ENCODE peak calls at places on chromosomes 12 and 14, in five cellular contexts. E, H, S, N and X are unnamed samples.
A peak's percentile ranks its signal among the peaks of the same experiment; 100 is the strongest.

GRCh38 chr12:74170645-74171477 is 366.8 kb upstream of the ATXN7L3B start:
- DNase-seq in E (no peak), H (no peak), S (no peak), N (no peak), X (no peak)

GRCh38 chr12:67193705-67194104 is 75.5 kb upstream of the CAND1 start:
- DNase-seq in E (no peak), H (no peak), S (no peak), N (peak; percentile 55), X (no peak)

GRCh38 chr12:125004621-125005020 is 11.2 kb downstream of the BRI3BP start:
- DNase-seq in E (no peak), H (no peak), S (no peak), N (no peak), X (no peak)

GRCh38 chr14:22531451-22532344 is 57.3 kb downstream of the DAD1 start:
- DNase-seq in E (no peak), H (no peak), S (no peak), N (no peak), X (no peak)

GRCh38 chr14:22297376-22297775 is 291.6 kb downstream of the DAD1 start:
- DNase-seq in E (no peak), H (no peak), S (no peak), N (no peak), X (no peak)

GRCh38 chr12:25833657-25834056 is 124.8 kb upstream of the RASSF8 start:
- DNase-seq in E (no peak), H (no peak), S (no peak), N (peak; percentile 44), X (no peak)

GRCh38 chr12:77388611-77389265 is 323.4 kb upstream of the E2F7 start:
- DNase-seq in E (no peak), H (no peak), S (no peak), N (no peak), X (no peak)

GRCh38 chr12:16330554-16330953 is 16.9 kb upstream of the MGST1 start:
- DNase-seq in E (no peak), H (no peak), S (no peak), N (no peak), X (no peak)

GRCh38 chr12:29552324-29552927 is 54.9 kb upstream of the OVCH1 start:
- DNase-seq in E (peak; percentile 68), H (peak; percentile 65), S (peak; percentile 70), N (peak; percentile 83), X (peak; percentile 38)

GRCh38 chr12:112906712-112907414 is at the start of gene OAS1:
- DNase-seq in E (no peak), H (no peak), S (peak; percentile 84), N (peak; percentile 70), X (no peak)

GRCh38 chr14:89206426-89206825 is 210.6 kb downstream of the FOXN3 start:
- DNase-seq in E (no peak), H (no peak), S (no peak), N (no peak), X (no peak)

GRCh38 chr12:40012709-40013108 is 93.2 kb downstream of the SLC2A13 start:
- DNase-seq in E (no peak), H (no peak), S (no peak), N (no peak), X (no peak)

GRCh38 chr12:68495666-68496065 is 115.0 kb upstream of the RAP1B start:
- DNase-seq in E (no peak), H (no peak), S (no peak), N (no peak), X (no peak)

GRCh38 chr12:50625029-50625875 is 120.5 kb downstream of the DIP2B start:
- DNase-seq in E (no peak), H (no peak), S (no peak), N (no peak), X (no peak)

GRCh38 chr12:55931780-55932545 is 1.0 kb downstream of the DGKA start:
- DNase-seq in E (peak; percentile 63), H (peak; percentile 70), S (peak; percentile 70), N (no peak), X (no peak)

GRCh38 chr12:51242150-51242549 is 3.5 kb downstream of the DAZAP2 start:
- DNase-seq in E (no peak), H (no peak), S (no peak), N (no peak), X (no peak)

GRCh38 chr12:68451261-68452091 is 119.3 kb upstream of the MDM1 start:
- DNase-seq in E (peak; percentile 60), H (peak; percentile 44), S (peak; percentile 32), N (peak; percentile 27), X (no peak)

GRCh38 chr12:55036326-55036725 is 16.6 kb downstream of the NEUROD4 start:
- DNase-seq in E (no peak), H (no peak), S (no peak), N (no peak), X (no peak)

GRCh38 chr14:28751467-28752058 is 15.0 kb upstream of the FOXG1 start:
- DNase-seq in E (no peak), H (no peak), S (peak; percentile 33), N (peak; percentile 81), X (no peak)

GRCh38 chr14:69703047-69704046 is 63.6 kb upstream of the SRSF5 start:
- DNase-seq in E (no peak), H (no peak), S (no peak), N (no peak), X (no peak)

GRCh38 chr12:5694759-5695409 is 250.2 kb downstream of the ANO2 start:
- DNase-seq in E (no peak), H (no peak), S (no peak), N (no peak), X (no peak)

GRCh38 chr14:33509454-33509853 is 441.4 kb downstream of the EGLN3 start:
- DNase-seq in E (no peak), H (no peak), S (no peak), N (peak; percentile 22), X (no peak)

GRCh38 chr12:111121840-111122239 is 201.5 kb upstream of the MYL2 start:
- DNase-seq in E (no peak), H (no peak), S (no peak), N (peak; percentile 31), X (no peak)

GRCh38 chr12:50024804-50025186 is 499 bp downstream of the RACGAP1 start:
- DNase-seq in E (no peak), H (no peak), S (no peak), N (no peak), X (no peak)

GRCh38 chr14:95003099-95003960 is 154.0 kb downstream of the DICER1 start:
- DNase-seq in E (no peak), H (no peak), S (no peak), N (no peak), X (no peak)

GRCh38 chr14:73780896-73781295 is 66.7 kb upstream of the PNMA1 start:
- DNase-seq in E (no peak), H (no peak), S (no peak), N (no peak), X (no peak)

GRCh38 chr12:19584734-19585133 is 145.4 kb downstream of the AEBP2 start:
- DNase-seq in E (no peak), H (no peak), S (no peak), N (no peak), X (no peak)

GRCh38 chr12:124379938-124380754 is 85.3 kb downstream of the RFLNA start:
- DNase-seq in E (peak; percentile 91), H (peak; percentile 84), S (no peak), N (peak; percentile 97), X (no peak)

DNA sequence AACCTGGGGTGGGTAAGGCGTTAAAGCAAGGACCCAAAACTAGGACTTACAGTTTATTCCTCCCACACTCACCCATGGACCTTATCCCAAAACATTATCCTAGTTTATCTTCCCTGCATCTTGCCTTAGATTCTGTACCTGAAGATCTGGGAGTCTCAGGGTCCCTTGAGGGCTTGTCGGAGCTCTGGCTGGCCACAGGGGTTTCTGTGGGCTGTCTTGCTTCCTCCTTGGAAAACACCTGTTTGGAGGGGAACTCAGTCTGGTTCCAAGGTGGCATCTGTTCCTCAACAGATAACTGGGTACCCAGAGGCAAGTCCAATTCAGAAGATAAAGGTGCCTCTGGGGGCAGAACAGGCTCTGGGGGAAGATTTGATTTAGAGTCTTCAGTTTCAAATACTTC is 1.7 kb downstream of the CDCA3 start:
- DNase-seq in E (no peak), H (no peak), S (no peak), N (no peak), X (no peak)
- H3K36me3 ChIP-seq in E (peaks cover 31% of the 10 kb centered on the region), H (no peaks in the 10 kb centered on the region), S (no peaks in the 10 kb centered on the region), N (peaks cover 8% of the 10 kb centered on the region), X (no peaks in the 10 kb centered on the region)

GRCh38 chr12:46224401-46224800 is 44.4 kb downstream of the SLC38A1 start:
- DNase-seq in E (peak; percentile 68), H (no peak), S (peak; percentile 28), N (no peak), X (no peak)

GRCh38 chr12:46219892-46220655 is 48.8 kb downstream of the SLC38A1 start:
- DNase-seq in E (no peak), H (no peak), S (no peak), N (peak; percentile 89), X (peak; percentile 62)

GRCh38 chr12:46222642-46223041 is 46.2 kb downstream of the SLC38A1 start:
- DNase-seq in E (no peak), H (no peak), S (no peak), N (no peak), X (no peak)

GRCh38 chr12:46221255-46222128 is 47.4 kb downstream of the SLC38A1 start:
- DNase-seq in E (no peak), H (no peak), S (no peak), N (peak; percentile 27), X (no peak)

DNA sequence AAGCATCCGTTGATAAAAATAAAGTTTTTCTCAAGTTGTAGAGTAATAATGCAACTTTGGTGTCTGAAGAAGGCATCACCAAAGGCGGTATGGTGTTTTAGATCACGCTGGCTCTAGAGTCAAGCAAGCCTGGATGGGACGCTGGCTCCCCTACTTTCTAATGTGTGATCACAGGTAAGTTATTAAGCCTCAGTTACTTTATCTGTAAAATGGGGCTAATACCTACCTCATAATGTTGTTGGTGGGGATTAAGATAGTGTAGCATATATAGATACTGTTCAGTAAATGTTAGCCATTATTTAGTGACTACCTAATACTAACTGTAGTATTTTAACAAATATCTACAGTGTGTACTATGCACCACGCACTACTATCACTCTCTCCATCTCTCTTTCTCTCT is 45.8 kb downstream of the SLC38A1 start:
- DNase-seq in E (no peak), H (no peak), S (no peak), N (no peak), X (no peak)
- H3K4me1 ChIP-seq in E (no peaks in the 10 kb centered on the region), H (no peaks in the 10 kb centered on the region), S (peaks cover 9% of the 10 kb centered on the region), N (peaks cover 43% of the 10 kb centered on the region), X (peaks cover 55% of the 10 kb centered on the region)

GRCh38 chr14:93959239-93960107 is 16.9 kb downstream of the ASB2 start:
- DNase-seq in E (no peak), H (no peak), S (peak; percentile 55), N (peak; percentile 95), X (peak; percentile 92)
- H3K36me3 ChIP-seq in E (peaks cover 50% of the 10 kb centered on the region), H (no peaks in the 10 kb centered on the region), S (no peaks in the 10 kb centered on the region), N (no peaks in the 10 kb centered on the region), X (no peaks in the 10 kb centered on the region)

DNA sequence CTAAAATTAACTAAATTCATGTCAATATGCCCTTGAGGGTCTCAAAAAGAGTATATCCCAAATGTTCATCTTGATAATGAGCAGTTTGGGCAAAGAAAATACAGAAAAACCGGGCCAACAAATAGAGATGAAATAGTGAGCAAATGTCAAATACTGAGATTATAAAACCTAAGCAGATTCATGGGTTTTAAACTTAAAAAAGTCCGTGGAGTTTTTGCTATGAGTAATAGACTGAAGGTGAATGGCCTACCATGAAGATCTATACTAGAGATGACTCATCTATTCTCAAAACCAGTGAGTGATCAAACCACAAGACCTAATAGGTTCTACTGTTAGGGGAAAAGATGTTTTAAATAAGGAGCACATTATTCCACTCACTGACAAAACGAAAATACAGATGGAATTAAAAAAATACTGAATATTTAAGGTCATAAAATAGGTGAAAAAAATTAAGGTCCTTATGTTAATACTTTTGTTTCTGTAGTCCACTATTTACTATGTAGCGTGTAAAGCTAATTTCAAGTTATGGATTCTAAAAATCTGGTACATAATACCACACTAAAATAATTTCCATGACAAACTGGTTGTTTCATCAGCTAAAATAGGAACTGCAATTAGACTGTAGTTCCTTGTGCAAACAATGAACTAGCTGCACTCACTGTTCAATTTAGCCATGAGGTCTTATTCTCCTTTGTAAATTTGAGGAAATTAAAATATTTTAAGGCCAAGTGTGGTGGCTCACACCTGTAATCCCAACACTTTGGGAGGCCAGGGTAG is 5.0 kb downstream of the HNRNPC start:
- DNase-seq in E (no peak), H (no peak), S (no peak), N (peak; percentile 77), X (no peak)
- H3K4me1 ChIP-seq in E (no peaks in the 10 kb centered on the region), H (peaks cover 8% of the 10 kb centered on the region), S (peaks cover 21% of the 10 kb centered on the region), N (peaks cover 41% of the 10 kb centered on the region), X (peaks cover 56% of the 10 kb centered on the region)